ENCODE peak calls at places on chromosomes 16 and 17, in seven cellular contexts. Q is amygdala; N is HAP-1; S is RWPE1; T is activated T-cell treated with anti-CD3 and anti-CD28 coated beads, Interleukin-2, amount 50 U/mL, for 72 hours; W is NCI-H2029; U is NCI-H2081. E is an unnamed sample.

GRCh38 chr16:695355-696089 is 5.3 kb upstream of the WDR24 start:
- DNase-seq in U (peak), T (peak), W (peak), Q (no peak), N (no peak), S (peak), E (peak)

GRCh38 chr16:49014300-49015188 is 267.1 kb downstream of the CBLN1 start:
- DNase-seq in N (no peak), S (no peak), Q (no peak), U (no peak), T (no peak), W (no peak), E (no peak)

GRCh38 chr16:81796585-81797346 is 17.7 kb downstream of the PLCG2 start:
- DNase-seq in N (no peak), S (peak), Q (no peak), T (no peak), U (no peak), W (no peak), E (no peak)

GRCh38 chr16:72172105-72173034 is at the start of gene PMFBP1:
- DNase-seq in W (peak), S (peak), N (no peak), U (no peak), T (peak), Q (peak), E (no peak)

GRCh38 chr16:31134091-31134571 is 1.4 kb downstream of the PRSS8 start:
- DNase-seq in W (peak), Q (no peak), N (peak), T (no peak), U (no peak), S (peak), E (no peak)

GRCh38 chr16:4529085-4530060 is 9.2 kb downstream of the CDIP1 start:
- DNase-seq in U (no peak), T (peak), Q (no peak), S (peak), W (no peak), N (no peak), E (no peak)

GRCh38 chr17:41329279-41329925 is 13.9 kb upstream of the KRTAP17-1 start:
- DNase-seq in U (peak), N (no peak), T (peak), S (peak), W (peak), Q (no peak), E (peak)

GRCh38 chr16:85068746-85069145 is 41.2 kb downstream of the KIAA0513 start:
- DNase-seq in T (no peak), Q (no peak), U (no peak), S (no peak), W (no peak), N (no peak), E (no peak)

GRCh38 chr16:53672461-53672860 is 31.2 kb downstream of the RPGRIP1L start:
- DNase-seq in N (peak), U (no peak), T (no peak), W (no peak), Q (no peak), S (no peak), E (peak)

GRCh38 chr17:1203111-1203966 is 23.6 kb upstream of the ABR start:
- DNase-seq in N (no peak), W (peak), T (peak), Q (peak), U (no peak), S (peak), E (no peak)

GRCh38 chr17:7043544-7044268 is at the start of gene SLC16A11:
- DNase-seq in U (peak), W (no peak), N (no peak), Q (peak), T (peak), S (no peak), E (peak)

GRCh38 chr17:34318474-34318873 is 761 bp upstream of the CCL8 start:
- DNase-seq in Q (no peak), U (no peak), N (no peak), S (no peak), T (peak), W (no peak), E (no peak)

GRCh38 chr17:47305302-47305923 is 18.3 kb upstream of the EFCAB13 start:
- DNase-seq in N (no peak), S (peak), U (no peak), W (no peak), T (no peak), Q (no peak), E (no peak)

GRCh38 chr17:72237223-72237622 is 116.4 kb downstream of the SOX9 start:
- DNase-seq in U (no peak), W (no peak), Q (no peak), T (no peak), S (no peak), N (no peak), E (peak)

GRCh38 chr17:82449883-82450356 is 632 bp downstream of the CYBC1 start:
- DNase-seq in S (no peak), T (peak), U (no peak), N (no peak), Q (no peak), W (no peak), E (no peak)

GRCh38 chr16:67541391-67542263 is 13.0 kb downstream of the RIPOR1 start:
- DNase-seq in W (peak), U (no peak), T (no peak), N (no peak), Q (no peak), S (peak), E (no peak)

E was measured in NCI-H526 treated with DMSO at 0.1 percent for 48 hours.